ENCODE peak calls at places on chromosomes 3 and 15, in ten cellular contexts. I is NCI-H524, J is AG20443, V is GF-D8, A is MCF 10A, R is retina, L is SK-N-SH, X is T-helper 17 cell, W is nephron progenitor cell, U is right lobe of liver. O is an unnamed sample.

GRCh38 chr3:157502916-157503620 is at the start of gene VEPH1:
- DNase-seq in A (no peak), U (no peak), R (peak; percentile 16), L (peak; percentile 10), I (no peak), V (no peak), J (no peak), W (peak; percentile 16), X (no peak), O (peak; percentile 23)

GRCh38 chr3:109337393-109337792 is at the start of gene DPPA4:
- DNase-seq in V (no peak), L (no peak), R (no peak), U (no peak), I (no peak), A (no peak), X (no peak), W (peak; percentile 35), J (no peak), O (no peak)

GRCh38 chr3:40842714-40843113 is 318.0 kb downstream of the ZNF621 start:
- DNase-seq in I (no peak), V (no peak), L (no peak), W (no peak), X (no peak), J (no peak), A (no peak), U (no peak), R (no peak), O (no peak)

GRCh38 chr3:42043116-42043796 is 47.9 kb upstream of the TRAK1 start:
- DNase-seq in U (no peak), L (peak; percentile 88), I (no peak), W (peak; percentile 69), X (no peak), J (peak; percentile 53), R (peak; percentile 79), A (peak; percentile 60), V (no peak), O (no peak)

GRCh38 chr15:43808435-43808950 is 8.1 kb downstream of the HYPK start:
- DNase-seq in V (no peak), J (no peak), W (no peak), A (no peak), I (no peak), R (no peak), U (no peak), L (no peak), X (no peak), O (no peak)

GRCh38 chr15:27850961-27851636 is 248.0 kb downstream of the OCA2 start:
- DNase-seq in I (no peak), J (no peak), A (no peak), V (no peak), L (no peak), R (no peak), W (no peak), U (no peak), X (no peak), O (no peak)

GRCh38 chr3:155604126-155604525 is 140.7 kb downstream of the PLCH1 start:
- DNase-seq in U (no peak), A (no peak), V (no peak), L (no peak), X (no peak), J (no peak), R (no peak), W (no peak), I (no peak), O (no peak)

GRCh38 chr3:27596920-27597319 is 112.7 kb upstream of the SLC4A7 start:
- DNase-seq in X (no peak), R (no peak), L (no peak), W (no peak), A (no peak), V (no peak), J (peak; percentile 48), I (no peak), U (no peak), O (peak; percentile 14)

GRCh38 chr3:60636846-60637245 is 614.4 kb downstream of the FHIT start:
- DNase-seq in X (no peak), L (no peak), W (no peak), V (no peak), I (no peak), J (peak; percentile 24), A (peak; percentile 57), U (no peak), R (no peak), O (peak; percentile 31)

GRCh38 chr3:45119824-45120614 is 26.2 kb downstream of the CDCP1 start:
- DNase-seq in U (no peak), A (peak; percentile 73), J (no peak), W (no peak), I (no peak), V (no peak), L (no peak), X (no peak), R (no peak), O (peak; percentile 87)

GRCh38 chr15:78243076-78243475 is 8.7 kb upstream of the ACSBG1 start:
- DNase-seq in X (no peak), R (no peak), V (no peak), W (no peak), U (peak; percentile 23), J (no peak), I (no peak), A (no peak), L (no peak), O (no peak)